ENCODE peak calls at places on chromosome 14, in ten cellular contexts. One of them, this sample, is unnamed.

GRCh38 chr14:58770501-58770982 is 132.8 kb downstream of the DACT1 start:
- DNase-seq in HCT116: no peak
- DNase-seq in prostate gland: no peak
- DNase-seq in A549: no peak
- DNase-seq in CD4-positive, CD25-positive, alpha-beta regulatory T cell: no peak
- DNase-seq in left ventricle myocardium inferior: no peak
- DNase-seq in heart left ventricle: no peak
- DNase-seq in upper lobe of right lung: no peak
- DNase-seq in CD8-positive, alpha-beta T cell: no peak
- DNase-seq in body of pancreas: no peak
- DNase-seq in this sample: no peak

GRCh38 chr14:83044001-83044400 is 1510.3 kb upstream of the SEL1L start:
- DNase-seq in body of pancreas: no peak
- DNase-seq in CD8-positive, alpha-beta T cell: no peak
- DNase-seq in A549: no peak
- DNase-seq in upper lobe of right lung: no peak
- DNase-seq in prostate gland: no peak
- DNase-seq in HCT116: no peak
- DNase-seq in heart left ventricle: no peak
- DNase-seq in CD4-positive, CD25-positive, alpha-beta regulatory T cell: no peak
- DNase-seq in left ventricle myocardium inferior: no peak
- DNase-seq in this sample: no peak

GRCh38 chr14:77409131-77409533 is 14.2 kb downstream of the NOXRED1 start:
- DNase-seq in upper lobe of right lung: no peak
- DNase-seq in CD4-positive, CD25-positive, alpha-beta regulatory T cell: peak; percentile 40
- DNase-seq in left ventricle myocardium inferior: no peak
- DNase-seq in body of pancreas: no peak
- DNase-seq in prostate gland: no peak
- DNase-seq in CD8-positive, alpha-beta T cell: no peak
- DNase-seq in heart left ventricle: no peak
- DNase-seq in HCT116: peak; percentile 21
- DNase-seq in A549: no peak
- DNase-seq in this sample: peak; percentile 35

GRCh38 chr14:71204231-71204630 is 297.0 kb downstream of the PCNX1 start:
- DNase-seq in A549: no peak
- DNase-seq in CD8-positive, alpha-beta T cell: no peak
- DNase-seq in upper lobe of right lung: no peak
- DNase-seq in CD4-positive, CD25-positive, alpha-beta regulatory T cell: no peak
- DNase-seq in left ventricle myocardium inferior: no peak
- DNase-seq in HCT116: no peak
- DNase-seq in prostate gland: no peak
- DNase-seq in heart left ventricle: no peak
- DNase-seq in body of pancreas: no peak
- DNase-seq in this sample: no peak

GRCh38 chr14:21039059-21039422 is 3.1 kb upstream of the RNASE7 start:
- DNase-seq in A549: no peak
- DNase-seq in CD4-positive, CD25-positive, alpha-beta regulatory T cell: no peak
- DNase-seq in upper lobe of right lung: peak; percentile 75
- DNase-seq in body of pancreas: peak; percentile 94
- DNase-seq in left ventricle myocardium inferior: peak; percentile 88
- DNase-seq in prostate gland: peak; percentile 88
- DNase-seq in CD8-positive, alpha-beta T cell: no peak
- DNase-seq in heart left ventricle: peak; percentile 86
- DNase-seq in HCT116: no peak
- DNase-seq in this sample: no peak

GRCh38 chr14:96602186-96602585 is 100.0 kb downstream of the PAPOLA start:
- DNase-seq in heart left ventricle: no peak
- DNase-seq in prostate gland: no peak
- DNase-seq in CD4-positive, CD25-positive, alpha-beta regulatory T cell: peak; percentile 7
- DNase-seq in left ventricle myocardium inferior: no peak
- DNase-seq in CD8-positive, alpha-beta T cell: no peak
- DNase-seq in HCT116: no peak
- DNase-seq in upper lobe of right lung: no peak
- DNase-seq in body of pancreas: no peak
- DNase-seq in A549: no peak
- DNase-seq in this sample: no peak

GRCh38 chr14:56996721-56997399 is 186.6 kb upstream of the OTX2 start:
- DNase-seq in prostate gland: no peak
- DNase-seq in heart left ventricle: no peak
- DNase-seq in A549: no peak
- DNase-seq in left ventricle myocardium inferior: no peak
- DNase-seq in CD8-positive, alpha-beta T cell: no peak
- DNase-seq in body of pancreas: no peak
- DNase-seq in HCT116: peak; percentile 23
- DNase-seq in upper lobe of right lung: no peak
- DNase-seq in CD4-positive, CD25-positive, alpha-beta regulatory T cell: no peak
- DNase-seq in this sample: no peak

GRCh38 chr14:24367506-24368214 is at the start of gene NFATC4:
- DNase-seq in left ventricle myocardium inferior: peak; percentile 75
- DNase-seq in CD4-positive, CD25-positive, alpha-beta regulatory T cell: peak; percentile 20
- DNase-seq in heart left ventricle: peak; percentile 82
- DNase-seq in A549: no peak
- DNase-seq in upper lobe of right lung: no peak
- DNase-seq in prostate gland: peak; percentile 56
- DNase-seq in body of pancreas: peak; percentile 77
- DNase-seq in HCT116: peak; percentile 81
- DNase-seq in CD8-positive, alpha-beta T cell: no peak
- DNase-seq in this sample: peak; percentile 90

GRCh38 chr14:58151264-58151700 is 731 bp downstream of the ARMH4 start:
- DNase-seq in CD8-positive, alpha-beta T cell: no peak
- DNase-seq in heart left ventricle: no peak
- DNase-seq in HCT116: no peak
- DNase-seq in prostate gland: no peak
- DNase-seq in left ventricle myocardium inferior: no peak
- DNase-seq in A549: no peak
- DNase-seq in CD4-positive, CD25-positive, alpha-beta regulatory T cell: no peak
- DNase-seq in upper lobe of right lung: no peak
- DNase-seq in body of pancreas: no peak
- DNase-seq in this sample: no peak

GRCh38 chr14:73221945-73222344 is 15.4 kb upstream of the PAPLN start:
- DNase-seq in heart left ventricle: no peak
- DNase-seq in left ventricle myocardium inferior: no peak
- DNase-seq in prostate gland: no peak
- DNase-seq in upper lobe of right lung: no peak
- DNase-seq in CD8-positive, alpha-beta T cell: no peak
- DNase-seq in body of pancreas: no peak
- DNase-seq in HCT116: no peak
- DNase-seq in CD4-positive, CD25-positive, alpha-beta regulatory T cell: peak; percentile 44
- DNase-seq in A549: no peak
- DNase-seq in this sample: no peak

GRCh38 chr14:64279719-64280668 is 14.2 kb downstream of the ESR2 start:
- DNase-seq in HCT116: no peak
- DNase-seq in body of pancreas: no peak
- DNase-seq in left ventricle myocardium inferior: no peak
- DNase-seq in CD8-positive, alpha-beta T cell: no peak
- DNase-seq in upper lobe of right lung: no peak
- DNase-seq in CD4-positive, CD25-positive, alpha-beta regulatory T cell: peak; percentile 51
- DNase-seq in prostate gland: no peak
- DNase-seq in heart left ventricle: no peak
- DNase-seq in A549: no peak
- DNase-seq in this sample: no peak

GRCh38 chr14:65334765-65335411 is 77.6 kb upstream of the FUT8 start:
- DNase-seq in left ventricle myocardium inferior: no peak
- DNase-seq in CD4-positive, CD25-positive, alpha-beta regulatory T cell: no peak
- DNase-seq in A549: no peak
- DNase-seq in upper lobe of right lung: no peak
- DNase-seq in CD8-positive, alpha-beta T cell: no peak
- DNase-seq in HCT116: no peak
- DNase-seq in prostate gland: no peak
- DNase-seq in body of pancreas: no peak
- DNase-seq in heart left ventricle: no peak
- DNase-seq in this sample: peak; percentile 43

GRCh38 chr14:20228681-20229080 is at the start of gene OR11H7:
- DNase-seq in prostate gland: no peak
- DNase-seq in CD8-positive, alpha-beta T cell: no peak
- DNase-seq in body of pancreas: no peak
- DNase-seq in left ventricle myocardium inferior: no peak
- DNase-seq in CD4-positive, CD25-positive, alpha-beta regulatory T cell: no peak
- DNase-seq in upper lobe of right lung: no peak
- DNase-seq in A549: no peak
- DNase-seq in HCT116: no peak
- DNase-seq in heart left ventricle: no peak
- DNase-seq in this sample: no peak

GRCh38 chr14:88551936-88552565 is 2.8 kb downstream of the PTPN21 start:
- DNase-seq in CD4-positive, CD25-positive, alpha-beta regulatory T cell: no peak
- DNase-seq in heart left ventricle: no peak
- DNase-seq in upper lobe of right lung: no peak
- DNase-seq in left ventricle myocardium inferior: no peak
- DNase-seq in CD8-positive, alpha-beta T cell: no peak
- DNase-seq in HCT116: no peak
- DNase-seq in body of pancreas: no peak
- DNase-seq in A549: no peak
- DNase-seq in prostate gland: peak; percentile 24
- DNase-seq in this sample: no peak

GRCh38 chr14:56339855-56340701 is 221.9 kb downstream of the PELI2 start:
- DNase-seq in CD4-positive, CD25-positive, alpha-beta regulatory T cell: peak; percentile 60
- DNase-seq in A549: peak; percentile 60
- DNase-seq in prostate gland: peak; percentile 46
- DNase-seq in HCT116: peak; percentile 53
- DNase-seq in upper lobe of right lung: peak; percentile 81
- DNase-seq in body of pancreas: peak; percentile 72
- DNase-seq in heart left ventricle: peak; percentile 72
- DNase-seq in left ventricle myocardium inferior: peak; percentile 74
- DNase-seq in CD8-positive, alpha-beta T cell: peak; percentile 28
- DNase-seq in this sample: no peak

GRCh38 chr14:71478542-71478941 is 453.7 kb upstream of the RGS6 start:
- DNase-seq in prostate gland: no peak
- DNase-seq in CD4-positive, CD25-positive, alpha-beta regulatory T cell: peak; percentile 23
- DNase-seq in heart left ventricle: peak; percentile 8
- DNase-seq in HCT116: no peak
- DNase-seq in A549: no peak
- DNase-seq in left ventricle myocardium inferior: no peak
- DNase-seq in body of pancreas: peak; percentile 33
- DNase-seq in upper lobe of right lung: no peak
- DNase-seq in CD8-positive, alpha-beta T cell: no peak
- DNase-seq in this sample: no peak

DNA sequence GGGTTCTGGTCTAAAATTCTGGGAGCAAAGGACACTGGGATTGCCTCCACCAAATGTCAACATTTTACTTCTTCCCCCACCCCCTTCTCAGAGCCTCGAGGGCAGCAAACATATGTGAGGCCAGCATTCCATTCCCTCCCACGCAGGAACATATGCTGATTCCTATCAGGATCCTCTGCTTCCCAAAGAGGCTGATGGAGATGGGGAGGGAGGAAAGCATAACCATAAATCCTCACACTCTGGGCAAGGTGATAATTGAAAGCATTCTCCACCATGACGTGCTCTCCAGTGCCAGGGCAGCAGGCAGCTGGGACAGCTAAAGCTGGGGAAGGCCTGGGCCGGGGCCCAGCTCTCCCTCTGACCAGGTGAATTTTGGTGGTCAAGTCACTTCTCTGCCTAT is 395.0 kb downstream of the ZFP36L1 start:
- DNase-seq in body of pancreas: no peak
- DNase-seq in HCT116: no peak
- DNase-seq in heart left ventricle: no peak
- DNase-seq in prostate gland: no peak
- DNase-seq in CD4-positive, CD25-positive, alpha-beta regulatory T cell: no peak
- DNase-seq in left ventricle myocardium inferior: no peak
- DNase-seq in CD8-positive, alpha-beta T cell: no peak
- DNase-seq in A549: no peak
- DNase-seq in upper lobe of right lung: no peak
- DNase-seq in this sample: no peak
- H3K4me1 ChIP-seq in body of pancreas: peaks cover 14% of the 10 kb centered on the region
- H3K4me1 ChIP-seq in HCT116: peaks cover 4% of the 10 kb centered on the region
- H3K4me1 ChIP-seq in heart left ventricle: peaks cover 90% of the 10 kb centered on the region
- H3K4me1 ChIP-seq in prostate gland: no peaks in the 10 kb centered on the region
- H3K4me1 ChIP-seq in CD4-positive, CD25-positive, alpha-beta regulatory T cell: peaks cover 21% of the 10 kb centered on the region
- H3K4me1 ChIP-seq in left ventricle myocardium inferior: peaks cover 82% of the 10 kb centered on the region
- H3K4me1 ChIP-seq in CD8-positive, alpha-beta T cell: peaks cover 7% of the 10 kb centered on the region
- H3K4me1 ChIP-seq in A549: peaks cover 30% of the 10 kb centered on the region
- H3K4me1 ChIP-seq in upper lobe of right lung: peaks cover 53% of the 10 kb centered on the region
- H3K4me1 ChIP-seq in this sample: peaks cover 5% of the 10 kb centered on the region

GRCh38 chr14:98018626-98019025 is 1221.4 kb downstream of the VRK1 start:
- DNase-seq in CD4-positive, CD25-positive, alpha-beta regulatory T cell: peak; percentile 73
- DNase-seq in prostate gland: no peak
- DNase-seq in HCT116: no peak
- DNase-seq in A549: no peak
- DNase-seq in left ventricle myocardium inferior: no peak
- DNase-seq in heart left ventricle: no peak
- DNase-seq in body of pancreas: no peak
- DNase-seq in upper lobe of right lung: no peak
- DNase-seq in CD8-positive, alpha-beta T cell: peak; percentile 16
- DNase-seq in this sample: no peak
- H3K27ac ChIP-seq in CD4-positive, CD25-positive, alpha-beta regulatory T cell: no peak overlapping the region
- H3K27ac ChIP-seq in prostate gland: no peak overlapping the region
- H3K27ac ChIP-seq in HCT116: no peak overlapping the region
- H3K27ac ChIP-seq in A549: no peak overlapping the region
- H3K27ac ChIP-seq in left ventricle myocardium inferior: no peak overlapping the region
- H3K27ac ChIP-seq in heart left ventricle: no peak overlapping the region
- H3K27ac ChIP-seq in body of pancreas: no peak overlapping the region
- H3K27ac ChIP-seq in upper lobe of right lung: no peak overlapping the region
- H3K27ac ChIP-seq in CD8-positive, alpha-beta T cell: peak overlapping the region; percentile 33
- H3K27ac ChIP-seq in this sample: no peak overlapping the region

DNA sequence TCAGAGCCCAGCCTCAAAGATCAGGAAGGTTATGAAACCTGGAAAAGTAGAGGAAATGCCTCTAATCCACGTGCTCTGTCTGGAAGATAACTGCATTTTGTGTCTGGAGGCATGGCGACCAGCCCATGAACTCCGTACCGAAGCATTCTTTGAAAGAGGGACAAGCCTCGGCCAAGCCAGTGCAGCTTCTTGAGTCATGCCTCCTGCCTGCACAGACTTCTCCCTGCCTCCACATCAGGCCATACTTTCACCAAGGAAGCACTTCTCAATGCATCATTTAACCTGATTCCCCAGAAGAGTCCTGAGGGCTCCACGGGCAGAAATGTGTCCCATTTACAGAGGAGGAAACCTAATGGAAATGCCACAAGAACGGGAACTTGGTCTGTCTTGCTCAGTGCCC is 3.4 kb downstream of the ACTN1 start:
- DNase-seq in A549: no peak
- DNase-seq in left ventricle myocardium inferior: no peak
- DNase-seq in heart left ventricle: no peak
- DNase-seq in prostate gland: peak; percentile 30
- DNase-seq in HCT116: no peak
- DNase-seq in upper lobe of right lung: no peak
- DNase-seq in CD8-positive, alpha-beta T cell: no peak
- DNase-seq in CD4-positive, CD25-positive, alpha-beta regulatory T cell: no peak
- DNase-seq in body of pancreas: no peak
- DNase-seq in this sample: no peak
- H3K4me3 ChIP-seq in A549: peak overlapping the region; percentile 6
- H3K4me3 ChIP-seq in left ventricle myocardium inferior: peak overlapping the region; percentile 93
- H3K4me3 ChIP-seq in heart left ventricle: no peak overlapping the region
- H3K4me3 ChIP-seq in prostate gland: peak overlapping the region; percentile 1
- H3K4me3 ChIP-seq in HCT116: no peak overlapping the region
- H3K4me3 ChIP-seq in upper lobe of right lung: no peak overlapping the region
- H3K4me3 ChIP-seq in CD8-positive, alpha-beta T cell: peak overlapping the region; percentile 8
- H3K4me3 ChIP-seq in CD4-positive, CD25-positive, alpha-beta regulatory T cell: peak overlapping the region; percentile 21
- H3K4me3 ChIP-seq in body of pancreas: no peak overlapping the region
- H3K4me3 ChIP-seq in this sample: no peak overlapping the region

DNA sequence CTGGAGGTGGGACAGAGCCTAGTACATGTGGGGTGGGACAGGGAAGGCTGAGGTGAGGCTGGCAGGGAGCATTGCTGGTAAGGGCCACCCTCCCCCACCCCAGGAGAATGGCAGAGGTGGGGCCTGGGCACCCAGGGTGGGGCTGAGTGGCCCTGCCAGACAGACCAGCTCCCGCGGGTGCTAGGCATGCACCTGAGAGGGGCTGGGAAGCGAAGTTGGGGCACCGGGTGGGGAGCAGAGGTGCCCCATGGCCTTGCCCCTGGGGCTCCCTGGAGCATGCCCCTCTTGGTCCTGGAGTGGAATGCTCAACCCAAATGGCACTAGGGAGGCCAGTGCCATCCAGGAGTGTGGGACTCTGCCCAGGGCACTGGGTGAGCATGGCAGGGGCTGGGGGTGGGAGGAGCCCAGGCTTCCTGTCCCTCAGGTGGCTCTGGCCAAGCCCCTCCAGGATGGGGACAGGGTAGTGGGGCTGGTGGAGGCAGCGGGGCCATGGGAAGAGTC is 1.3 kb downstream of the TNFAIP2 start:
- DNase-seq in upper lobe of right lung: no peak
- DNase-seq in heart left ventricle: no peak
- DNase-seq in body of pancreas: no peak
- DNase-seq in CD4-positive, CD25-positive, alpha-beta regulatory T cell: no peak
- DNase-seq in HCT116: no peak
- DNase-seq in prostate gland: no peak
- DNase-seq in A549: no peak
- DNase-seq in left ventricle myocardium inferior: peak; percentile 14
- DNase-seq in CD8-positive, alpha-beta T cell: no peak
- DNase-seq in this sample: no peak
- H3K4me1 ChIP-seq in upper lobe of right lung: peaks cover 79% of the 10 kb centered on the region
- H3K4me1 ChIP-seq in heart left ventricle: peaks cover 81% of the 10 kb centered on the region
- H3K4me1 ChIP-seq in body of pancreas: peaks cover 82% of the 10 kb centered on the region
- H3K4me1 ChIP-seq in CD4-positive, CD25-positive, alpha-beta regulatory T cell: peaks cover 2% of the 10 kb centered on the region
- H3K4me1 ChIP-seq in HCT116: peaks cover 53% of the 10 kb centered on the region
- H3K4me1 ChIP-seq in prostate gland: peaks cover 18% of the 10 kb centered on the region
- H3K4me1 ChIP-seq in A549: peaks cover 75% of the 10 kb centered on the region
- H3K4me1 ChIP-seq in left ventricle myocardium inferior: peaks cover 95% of the 10 kb centered on the region
- H3K4me1 ChIP-seq in CD8-positive, alpha-beta T cell: no peaks in the 10 kb centered on the region
- H3K4me1 ChIP-seq in this sample: peaks cover 9% of the 10 kb centered on the region